ENCODE peak calls at places on chromosomes 3 and 15, in six cellular contexts. V is lung; C is pancreas; R is right lobe of liver; W is heart left ventricle; Q is naive thymus-derived CD4-positive, alpha-beta T cell. X is an unnamed sample.

GRCh38 chr15:40567111-40567510 is 2.0 kb upstream of the RPUSD2 start:
- ATAC-seq in C (no peak), Q (no peak), W (no peak), R (no peak), V (no peak), X (no peak)

GRCh38 chr3:189258261-189258660 is 86.5 kb downstream of the TPRG1 start:
- ATAC-seq in C (no peak), Q (no peak), V (no peak), W (no peak), R (no peak), X (no peak)

GRCh38 chr3:9147215-9147895 is 102.1 kb downstream of the SRGAP3 start:
- ATAC-seq in W (no peak), R (no peak), V (no peak), C (no peak), Q (no peak), X (peak)

GRCh38 chr3:114712728-114713492 is 419.1 kb downstream of the TIGIT start:
- ATAC-seq in R (no peak), W (no peak), Q (no peak), C (no peak), V (no peak), X (no peak)

GRCh38 chr3:194312743-194313281 is 38.3 kb downstream of the CPN2 start:
- ATAC-seq in V (no peak), W (no peak), Q (no peak), C (peak), R (no peak), X (peak)

GRCh38 chr3:152218604-152219003 is 50.1 kb upstream of the MBNL1 start:
- ATAC-seq in R (no peak), V (no peak), C (no peak), Q (peak), W (no peak), X (no peak)

GRCh38 chr15:43266834-43267233 is at the start of gene TGM5:
- ATAC-seq in R (no peak), V (no peak), Q (no peak), C (peak), W (no peak), X (no peak)

GRCh38 chr3:196142674-196142988 is 60.7 kb upstream of the TFRC start:
- ATAC-seq in V (no peak), R (no peak), C (no peak), Q (no peak), W (no peak), X (no peak)

GRCh38 chr15:44883219-44883900 is 73.1 kb upstream of the TERB2 start:
- ATAC-seq in W (no peak), Q (no peak), C (no peak), V (no peak), R (peak), X (no peak)

GRCh38 chr3:134013280-134013679 is 16.4 kb downstream of the SLCO2A1 start:
- ATAC-seq in V (no peak), C (no peak), W (no peak), R (no peak), Q (no peak), X (no peak)

GRCh38 chr15:23424111-23424904 is 22.7 kb downstream of the GOLGA6L2 start:
- ATAC-seq in V (no peak), C (no peak), R (no peak), Q (no peak), W (no peak), X (no peak)
- H3K27ac ChIP-seq in V (no peak), C (no peak), R (no peak), Q (no peak), W (no peak), X (no peak)

GRCh38 chr3:124851905-124852304 is 35.3 kb downstream of the ITGB5 start:
- ATAC-seq in C (no peak), V (no peak), W (peak), Q (no peak), R (no peak), X (no peak)

GRCh38 chr3:124853446-124853845 is 33.7 kb downstream of the ITGB5 start:
- ATAC-seq in R (no peak), C (no peak), V (no peak), Q (no peak), W (no peak), X (no peak)

GRCh38 chr3:124856687-124857086 is 30.5 kb downstream of the ITGB5 start:
- ATAC-seq in V (no peak), Q (no peak), R (no peak), C (peak), W (no peak), X (no peak)

GRCh38 chr3:124851136-124851535 is 36.0 kb downstream of the ITGB5 start:
- ATAC-seq in C (no peak), Q (no peak), V (no peak), W (no peak), R (peak), X (no peak)

GRCh38 chr3:124854027-124854426 is 33.1 kb downstream of the ITGB5 start:
- ATAC-seq in Q (no peak), C (no peak), R (no peak), W (no peak), V (no peak), X (no peak)
- H3K27ac ChIP-seq in Q (no peak), C (no peak), R (no peak), W (no peak), V (no peak), X (no peak)

DNA sequence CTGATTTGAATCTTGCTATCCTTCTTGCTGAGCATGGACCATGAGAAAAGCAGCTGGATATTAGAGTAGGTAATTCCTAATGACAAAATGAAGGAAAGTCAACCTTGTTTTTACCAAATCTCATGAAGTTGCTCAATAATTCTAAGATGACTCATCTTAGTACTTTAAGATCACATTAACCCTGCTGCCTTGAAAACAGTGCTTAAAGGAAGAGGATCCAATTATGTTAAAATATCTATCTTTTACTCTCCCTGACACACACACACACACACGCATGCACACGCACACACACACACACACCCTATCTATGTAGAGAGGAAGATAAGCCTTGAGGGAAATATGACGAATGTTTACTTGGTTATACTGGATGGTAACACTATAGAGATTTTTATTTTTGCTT is 16.0 kb upstream of the MYO1E start:
- ATAC-seq in Q (peak), R (no peak), V (peak), W (no peak), C (no peak), X (peak)
- H3K27ac ChIP-seq in Q (no peak), R (no peak), V (no peak), W (no peak), C (no peak), X (no peak)

GRCh38 chr3:155270485-155271342 is 22.8 kb downstream of the STRIT1 start:
- ATAC-seq in W (no peak), V (no peak), R (no peak), Q (no peak), C (no peak), X (no peak)
- H3K27ac ChIP-seq in W (no peak), V (no peak), R (no peak), Q (no peak), C (no peak), X (no peak)

DNA sequence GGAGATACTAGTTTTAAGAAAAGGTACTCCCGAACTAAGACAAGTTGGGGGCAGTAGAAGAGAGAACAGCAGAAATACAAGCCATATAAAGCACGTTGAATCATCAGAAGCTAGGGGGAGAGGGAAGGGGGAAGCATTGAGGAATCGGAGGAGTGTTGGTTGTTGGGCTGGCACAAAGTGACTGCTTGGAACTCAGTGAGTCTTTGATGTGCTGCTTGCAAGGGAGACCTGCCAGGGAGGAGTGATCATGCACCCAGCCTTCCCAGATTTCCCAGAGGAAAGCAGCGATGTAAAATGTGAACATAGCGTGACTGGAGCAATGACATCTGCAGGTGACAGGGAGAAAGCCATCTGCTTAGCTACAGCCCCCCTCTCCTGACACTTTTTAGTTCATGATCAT is 192.4 kb upstream of the IL12A start:
- ATAC-seq in V (no peak), Q (no peak), C (no peak), W (peak), R (no peak), X (peak)
- H3K27ac ChIP-seq in V (no peak), Q (no peak), C (no peak), W (peak), R (no peak), X (peak)

DNA sequence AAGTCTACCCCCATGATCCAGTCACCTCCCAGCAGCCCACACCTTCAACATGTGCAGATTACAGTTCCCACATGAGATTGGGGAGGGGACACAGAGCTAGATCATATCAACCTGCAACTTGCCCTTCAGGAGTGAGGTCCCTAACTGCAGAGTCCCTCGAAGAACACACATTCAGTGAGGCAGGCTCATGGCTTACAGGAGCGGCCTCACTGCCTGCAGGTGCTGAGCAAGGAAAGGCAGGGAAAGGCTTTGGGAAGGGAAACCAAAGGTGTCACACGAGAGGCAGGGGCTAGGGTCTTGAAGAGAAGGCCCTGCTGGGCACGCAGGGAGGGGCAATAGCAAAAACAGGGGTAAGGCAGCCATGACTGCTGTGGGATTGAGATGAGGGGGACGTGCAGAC is 182.4 kb upstream of the CHRNA7 start:
- ATAC-seq in Q (no peak), V (no peak), C (no peak), W (no peak), R (no peak), X (no peak)
- H3K27ac ChIP-seq in Q (no peak), V (no peak), C (no peak), W (no peak), R (no peak), X (no peak)

GRCh38 chr15:70264014-70264492 is 166.3 kb upstream of the TLE3 start:
- ATAC-seq in Q (peak), R (no peak), C (peak), V (no peak), W (peak), X (peak)

GRCh38 chr15:70262171-70262570 is 164.5 kb upstream of the TLE3 start:
- ATAC-seq in V (no peak), C (no peak), Q (no peak), W (no peak), R (no peak), X (no peak)

GRCh38 chr15:70260580-70260979 is 162.9 kb upstream of the TLE3 start:
- ATAC-seq in W (no peak), C (no peak), Q (no peak), R (no peak), V (no peak), X (no peak)

GRCh38 chr15:70261083-70261482 is 163.4 kb upstream of the TLE3 start:
- ATAC-seq in C (no peak), W (no peak), Q (no peak), R (no peak), V (no peak), X (no peak)

DNA sequence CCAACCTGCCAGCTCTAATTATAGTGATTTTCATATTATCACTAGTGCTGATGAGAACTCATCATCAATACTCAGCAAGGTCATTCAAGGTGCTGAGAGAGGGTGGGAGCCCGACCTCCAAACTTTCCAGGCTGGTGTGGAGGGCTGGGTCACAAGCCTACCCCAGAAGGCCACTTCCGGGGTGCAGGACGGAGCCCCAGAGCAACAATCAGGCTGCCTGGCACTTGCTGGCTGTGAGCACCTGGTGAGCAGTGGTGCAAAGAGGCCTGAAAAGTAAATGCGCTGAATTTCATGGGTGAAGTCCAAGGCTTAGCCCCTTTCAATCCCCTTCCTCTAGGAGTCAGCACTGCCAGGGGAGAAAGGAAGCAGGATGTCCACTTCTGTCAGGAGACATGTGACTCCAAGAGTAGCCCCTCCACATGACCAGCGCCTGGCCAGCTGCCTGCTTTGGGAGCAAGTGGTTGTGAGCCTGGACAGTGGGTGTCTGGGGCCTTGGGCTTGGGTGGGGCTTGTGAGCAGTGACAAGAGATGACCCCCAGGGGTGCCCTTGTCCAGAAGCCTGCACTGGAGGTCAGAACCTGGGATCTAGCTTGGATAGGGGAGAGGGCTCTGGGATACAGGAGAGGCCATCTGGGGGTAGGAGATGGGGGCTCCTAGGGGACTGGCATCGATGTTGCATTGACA is 165.0 kb upstream of the TLE3 start:
- ATAC-seq in V (no peak), Q (no peak), C (no peak), W (no peak), R (no peak), X (no peak)
- H3K27ac ChIP-seq in V (no peak), Q (no peak), C (no peak), W (no peak), R (no peak), X (no peak)

GRCh38 chr15:50911641-50912040 is 3.2 kb downstream of the AP4E1 start:
- ATAC-seq in C (no peak), Q (no peak), W (no peak), R (no peak), V (no peak), X (no peak)
- H3K27ac ChIP-seq in C (no peak), Q (no peak), W (no peak), R (no peak), V (no peak), X (no peak)

GRCh38 chr3:27428446-27428845 is 55.7 kb downstream of the SLC4A7 start:
- ATAC-seq in W (no peak), C (no peak), R (no peak), Q (no peak), V (no peak), X (no peak)

GRCh38 chr3:27422617-27423016 is 53.4 kb upstream of the NEK10 start:
- ATAC-seq in C (no peak), V (no peak), W (no peak), Q (no peak), R (no peak), X (no peak)

GRCh38 chr3:27426926-27427325 is 57.3 kb downstream of the SLC4A7 start:
- ATAC-seq in V (no peak), R (no peak), W (no peak), C (no peak), Q (no peak), X (no peak)

GRCh38 chr3:27425896-27426565 is 56.8 kb upstream of the NEK10 start:
- ATAC-seq in Q (no peak), C (no peak), V (no peak), W (no peak), R (peak), X (no peak)

GRCh38 chr3:27423463-27423862 is 54.3 kb upstream of the NEK10 start:
- ATAC-seq in W (no peak), Q (no peak), V (no peak), R (no peak), C (no peak), X (no peak)
- H3K27ac ChIP-seq in W (no peak), Q (no peak), V (no peak), R (no peak), C (no peak), X (no peak)

DNA sequence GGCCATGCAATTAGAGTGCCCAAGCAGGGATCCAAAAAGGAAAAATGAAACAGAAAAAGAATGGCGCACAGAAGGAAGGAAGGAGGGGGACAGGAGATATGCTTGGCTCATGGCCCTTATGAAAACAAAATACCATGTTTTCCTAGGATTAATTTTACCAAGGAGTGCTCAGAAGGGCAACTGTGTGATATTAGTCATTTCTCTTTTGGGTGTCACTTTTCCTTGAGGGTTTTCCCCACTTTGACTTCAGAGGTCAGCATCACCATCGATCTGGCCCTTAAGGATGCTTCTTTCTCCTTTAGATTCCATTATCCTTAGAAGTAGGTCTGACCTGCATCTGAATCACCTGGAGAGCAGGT is 1.4 kb downstream of the PARP14 start:
- ATAC-seq in W (no peak), C (no peak), V (no peak), R (no peak), Q (no peak), X (no peak)
- H3K27ac ChIP-seq in W (peak), C (no peak), V (peak), R (no peak), Q (no peak), X (peak)

X was measured in gastroesophageal sphincter.